ENCODE peak calls at places on chromosome 13, in nine cellular contexts. A is PC-3, R is endodermal cell, F is DND-41, Y is heart left ventricle, Z is colonic mucosa, T is K562, X is H9, U is psoas muscle. V is an unnamed sample. For H3K4me1, the result is how much of the 10 kb centered on the place peaks cover.

GRCh38 chr13:105956891-105957290 is 578.6 kb downstream of the EFNB2 start:
- DNase-seq in Z (no peak), F (no peak), X (no peak), Y (no peak), T (no peak), U (no peak), R (no peak), A (no peak), V (no peak)

GRCh38 chr13:50171585-50172282 is 156.5 kb downstream of the KCNRG start:
- DNase-seq in R (no peak), U (no peak), Y (no peak), T (no peak), A (no peak), F (no peak), X (no peak), Z (no peak), V (no peak)

GRCh38 chr13:84867246-84867645 is 932.0 kb downstream of the SLITRK6 start:
- DNase-seq in F (no peak), A (no peak), Y (no peak), Z (no peak), T (no peak), U (no peak), X (no peak), R (no peak), V (no peak)

GRCh38 chr13:96673825-96674224 is 320.5 kb downstream of the OXGR1 start:
- DNase-seq in Y (no peak), A (no peak), Z (no peak), R (no peak), T (no peak), F (no peak), X (no peak), U (no peak), V (no peak)

GRCh38 chr13:77062097-77062496 is 35.1 kb upstream of the FBXL3 start:
- DNase-seq in T (no peak), R (no peak), F (no peak), Z (no peak), X (no peak), A (peak), Y (no peak), U (no peak), V (no peak)

GRCh38 chr13:59680429-59681024 is 483.2 kb downstream of the DIAPH3 start:
- DNase-seq in A (peak), F (no peak), T (peak), Z (no peak), U (no peak), R (no peak), X (no peak), Y (no peak), V (no peak)

GRCh38 chr13:20230913-20231838 is 943 bp downstream of the GJB6 start:
- DNase-seq in X (peak), Y (no peak), T (no peak), Z (no peak), U (no peak), F (no peak), A (no peak), R (peak), V (no peak)

GRCh38 chr13:94712287-94712811 is at the start of gene SOX21:
- DNase-seq in Y (no peak), T (no peak), U (no peak), A (peak), Z (no peak), X (peak), F (no peak), R (peak), V (no peak)

GRCh38 chr13:92896842-92897241 is 329.8 kb upstream of the GPC6 start:
- DNase-seq in Z (no peak), R (peak), Y (no peak), A (peak), F (no peak), X (no peak), U (no peak), T (no peak), V (no peak)

GRCh38 chr13:78190296-78190695 is 271.7 kb upstream of the EDNRB start:
- DNase-seq in T (no peak), Y (no peak), F (no peak), U (no peak), X (no peak), R (no peak), A (no peak), Z (no peak), V (no peak)

GRCh38 chr13:100088648-100089601 is at the start of gene PCCA:
- DNase-seq in X (peak), T (peak), Y (peak), R (peak), F (peak), Z (peak), A (peak), U (peak), V (peak)

GRCh38 chr13:37929308-37929707 is 59.7 kb upstream of the TRPC4 start:
- DNase-seq in F (no peak), Y (no peak), T (no peak), U (no peak), R (no peak), A (no peak), Z (no peak), X (no peak), V (no peak)

GRCh38 chr13:79904581-79904980 is 423.6 kb downstream of the NDFIP2 start:
- DNase-seq in A (no peak), Y (no peak), R (no peak), F (no peak), Z (no peak), X (no peak), U (no peak), T (no peak), V (no peak)

GRCh38 chr13:50012396-50013169 is 2.7 kb upstream of the KCNRG start:
- DNase-seq in Z (no peak), X (no peak), F (no peak), T (no peak), A (no peak), Y (no peak), R (no peak), U (no peak), V (no peak)

GRCh38 chr13:99417821-99418662 is 83.2 kb upstream of the TM9SF2 start:
- DNase-seq in R (no peak), X (no peak), F (no peak), U (peak), T (no peak), Y (no peak), Z (no peak), A (no peak), V (no peak)

GRCh38 chr13:92403606-92404005 is 823.0 kb upstream of the GPC6 start:
- DNase-seq in Z (no peak), T (no peak), U (no peak), R (no peak), A (no peak), F (no peak), X (no peak), Y (no peak), V (no peak)

GRCh38 chr13:70668293-70668692 is 560.0 kb upstream of the KLHL1 start:
- DNase-seq in Z (no peak), F (no peak), X (peak), A (peak), T (no peak), U (no peak), Y (no peak), R (peak), V (no peak)

GRCh38 chr13:92716749-92717148 is 509.9 kb upstream of the GPC6 start:
- DNase-seq in Z (no peak), F (no peak), R (no peak), X (no peak), T (no peak), Y (no peak), A (peak), U (no peak), V (no peak)

GRCh38 chr13:61156753-61157152 is 258.9 kb downstream of the PCDH20 start:
- DNase-seq in X (no peak), Y (no peak), F (no peak), U (no peak), A (no peak), R (no peak), Z (no peak), T (no peak), V (no peak)

GRCh38 chr13:31755803-31756212 is 16.5 kb downstream of the RXFP2 start:
- DNase-seq in U (no peak), Z (no peak), F (no peak), R (no peak), Y (no peak), A (no peak), T (no peak), X (no peak), V (no peak)

GRCh38 chr13:31469377-31469776 is 269.6 kb downstream of the B3GLCT start:
- DNase-seq in Z (no peak), U (no peak), X (no peak), F (no peak), A (no peak), Y (no peak), T (no peak), R (no peak), V (no peak)

GRCh38 chr13:112447761-112448603 is 71.8 kb downstream of the SPACA7 start:
- DNase-seq in T (no peak), F (no peak), R (peak), X (peak), Z (peak), U (peak), A (no peak), Y (no peak), V (no peak)

GRCh38 chr13:27151798-27152599 is 19.6 kb downstream of the USP12 start:
- DNase-seq in T (no peak), U (no peak), Z (no peak), Y (no peak), F (no peak), A (peak), R (no peak), X (no peak), V (no peak)

GRCh38 chr13:34943675-34944634 is 1.9 kb downstream of the NBEA start:
- DNase-seq in Y (no peak), A (peak), R (no peak), T (no peak), F (no peak), U (no peak), Z (no peak), X (no peak), V (no peak)

GRCh38 chr13:34942732-34943674 is 933 bp downstream of the NBEA start:
- DNase-seq in A (peak), Z (peak), R (peak), F (peak), Y (peak), U (peak), X (peak), T (no peak), V (peak)

GRCh38 chr13:34941436-34941834 is 635 bp upstream of the NBEA start:
- DNase-seq in X (no peak), R (no peak), T (no peak), Z (no peak), U (no peak), Y (no peak), F (no peak), A (no peak), V (no peak)

GRCh38 chr13:34939771-34940170 is 2.3 kb upstream of the NBEA start:
- DNase-seq in Z (no peak), F (no peak), T (no peak), X (no peak), U (no peak), A (no peak), Y (no peak), R (no peak), V (no peak)

DNA sequence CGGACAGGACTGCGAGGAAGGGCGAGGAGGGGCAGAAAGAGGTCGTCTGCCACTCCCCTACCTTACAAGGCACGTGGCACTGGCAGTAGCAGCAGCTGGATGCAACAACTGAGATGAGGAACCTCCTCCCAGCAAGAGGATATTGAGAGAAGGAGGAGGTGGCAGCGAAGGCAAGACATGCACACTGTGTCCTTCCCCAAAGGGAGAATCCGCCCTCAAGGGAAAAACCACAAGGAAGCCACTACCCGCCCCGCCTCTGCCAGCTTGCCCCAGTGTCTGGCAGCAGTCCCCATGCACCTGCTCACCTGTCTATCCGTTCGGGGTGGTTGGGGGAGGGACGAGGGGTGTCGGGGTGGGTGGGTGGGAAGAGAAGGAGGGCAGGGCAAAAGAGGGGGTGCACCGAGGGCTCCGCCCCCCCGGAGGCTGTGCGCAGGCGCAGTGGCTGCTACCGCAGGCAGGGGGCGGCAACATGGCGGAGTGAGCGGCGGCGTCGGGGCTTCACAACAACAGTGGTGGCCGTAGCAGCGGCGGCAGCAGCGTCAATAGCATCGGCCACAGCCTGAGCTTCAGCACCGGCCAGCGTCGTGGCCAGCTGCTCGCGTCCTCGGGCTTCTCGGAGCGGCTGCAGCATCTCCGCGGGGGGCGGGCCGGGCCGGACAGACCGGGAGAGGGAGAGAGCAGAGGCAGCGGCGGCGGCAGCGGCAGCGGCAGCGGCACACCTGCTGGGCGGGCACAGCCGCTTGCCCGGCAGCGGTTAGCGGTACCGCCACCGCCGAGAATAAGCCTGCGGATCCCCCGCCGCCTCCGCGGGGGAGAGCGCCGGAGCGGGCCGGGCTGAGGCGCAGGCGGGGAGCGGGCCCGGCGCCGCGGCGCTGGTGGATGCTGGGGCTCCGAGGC is at the start of gene NBEA:
- DNase-seq in F (peak), T (peak), U (peak), X (peak), R (peak), Z (peak), Y (peak), A (peak), V (peak)
- TF ChIP-seq CTCF in F (no peak), T (no peak), U (peak), X (peak), R (peak), Z (no peak), Y (peak), A (no peak), V (no peak)

GRCh38 chr13:33259296-33259695 is 26.3 kb downstream of the STARD13 start:
- DNase-seq in Z (no peak), A (no peak), U (no peak), Y (no peak), R (no peak), T (no peak), X (no peak), F (no peak), V (no peak)
- H3K4me1 ChIP-seq in Z (under half), A (under half), U (under half), Y (under half), R (under half), T (under half), X (under half), F (under half), V (under half)

DNA sequence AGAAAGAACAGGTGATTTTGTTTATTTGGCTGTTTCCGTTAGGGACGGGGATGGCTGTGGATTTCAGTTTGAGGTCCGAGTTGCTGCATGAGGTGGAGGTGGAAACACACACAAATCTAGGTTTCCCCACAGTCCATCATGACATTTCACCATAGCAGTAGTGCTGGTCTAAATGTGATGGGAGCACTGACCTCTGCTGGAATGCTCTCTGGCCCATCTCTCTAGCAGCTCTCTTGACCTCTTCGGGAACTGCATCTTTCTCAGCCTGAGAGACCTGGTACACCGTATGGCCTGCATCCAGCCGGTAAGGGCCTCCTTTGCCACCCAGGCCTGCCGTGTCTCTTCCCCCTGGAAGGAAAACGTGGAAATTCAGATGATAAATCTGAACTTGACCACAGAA is 154.0 kb downstream of the RGCC start:
- DNase-seq in T (no peak), R (no peak), X (no peak), A (no peak), Z (no peak), Y (no peak), F (no peak), U (no peak), V (no peak)
- TF ChIP-seq CTCF in T (peak), R (no peak), X (no peak), A (no peak), Z (no peak), Y (no peak), F (no peak), U (no peak), V (no peak)

GRCh38 chr13:114162533-114162922 is 16.5 kb upstream of the CFAP97D2 start:
- DNase-seq in R (no peak), F (no peak), T (no peak), Z (no peak), U (no peak), Y (no peak), A (no peak), X (no peak), V (no peak)
- H3K4me1 ChIP-seq in R (under half), F (under half), T (under half), Z (under half), U (under half), Y (under half), A (under half), X (under half), V (under half)

V was measured in ovary.